ENCODE peak calls at places on chromosomes 3 and 15, in eight cellular contexts. D is GM23248; Q is uterus; Z is thoracic aorta; B is PC-9; C is CD4-positive, CD25-positive, alpha-beta regulatory T cell; T is ascending aorta; Y is esophagus squamous epithelium. S is an unnamed sample.

GRCh38 chr3:65439641-65440040 is 599.1 kb downstream of the MAGI1 start:
- DNase-seq in D (peak; percentile 70), Q (peak; percentile 19), Z (peak; percentile 7), B (peak; percentile 37), C (no peak), T (no peak), Y (no peak), S (no peak)

GRCh38 chr15:69304176-69304533 is 5.4 kb downstream of the PAQR5 start:
- DNase-seq in D (peak; percentile 96), Q (no peak), Z (no peak), B (peak; percentile 62), C (no peak), T (no peak), Y (no peak), S (no peak)

GRCh38 chr3:161545823-161546222 is 49.2 kb downstream of the OTOL1 start:
- DNase-seq in D (no peak), Q (no peak), Z (no peak), B (no peak), C (no peak), T (no peak), Y (no peak), S (no peak)

GRCh38 chr3:32508731-32509130 is 6.1 kb upstream of the CMTM6 start:
- DNase-seq in D (peak; percentile 53), Q (no peak), Z (no peak), B (no peak), C (no peak), T (no peak), Y (no peak), S (no peak)

GRCh38 chr3:152356870-152357276 is 88.1 kb downstream of the MBNL1 start:
- DNase-seq in D (no peak), Q (no peak), Z (no peak), B (no peak), C (no peak), T (no peak), Y (no peak), S (no peak)

GRCh38 chr3:62558549-62559112 is 185.3 kb upstream of the FEZF2 start:
- DNase-seq in D (no peak), Q (no peak), Z (no peak), B (no peak), C (no peak), T (no peak), Y (no peak), S (no peak)

GRCh38 chr15:34358948-34359347 is 8.0 kb downstream of the LPCAT4 start:
- DNase-seq in D (no peak), Q (no peak), Z (no peak), B (no peak), C (no peak), T (no peak), Y (no peak), S (no peak)

GRCh38 chr15:89814112-89814742 is 425 bp downstream of the ANPEP start:
- DNase-seq in D (peak; percentile 62), Q (no peak), Z (no peak), B (no peak), C (no peak), T (no peak), Y (no peak), S (no peak)

GRCh38 chr3:140599009-140599408 is 78.9 kb upstream of the TRIM42 start:
- DNase-seq in D (no peak), Q (no peak), Z (no peak), B (no peak), C (no peak), T (no peak), Y (no peak), S (no peak)

GRCh38 chr15:54660356-54660755 is 536.4 kb downstream of the RSL24D1 start:
- DNase-seq in D (no peak), Q (no peak), Z (no peak), B (no peak), C (no peak), T (no peak), Y (no peak), S (no peak)

GRCh38 chr3:152219225-152219624 is 49.5 kb upstream of the MBNL1 start:
- DNase-seq in D (peak; percentile 44), Q (no peak), Z (no peak), B (no peak), C (no peak), T (no peak), Y (no peak), S (no peak)

GRCh38 chr3:88019024-88019423 is 39.8 kb downstream of the CGGBP1 start:
- DNase-seq in D (no peak), Q (no peak), Z (no peak), B (no peak), C (no peak), T (no peak), Y (no peak), S (no peak)

GRCh38 chr15:75468908-75469307 is 17.4 kb upstream of the SIN3A start:
- DNase-seq in D (no peak), Q (no peak), Z (no peak), B (no peak), C (no peak), T (no peak), Y (no peak), S (no peak)

GRCh38 chr15:42215854-42216829 is 8.0 kb upstream of the VPS39 start:
- DNase-seq in D (peak; percentile 6), Q (no peak), Z (no peak), B (no peak), C (no peak), T (no peak), Y (no peak), S (no peak)

GRCh38 chr3:196406806-196407470 is 25.3 kb downstream of the UBXN7 start:
- DNase-seq in D (peak; percentile 70), Q (no peak), Z (no peak), B (no peak), C (no peak), T (no peak), Y (no peak), S (no peak)

GRCh38 chr3:31980530-31981205 is 394 bp downstream of the OSBPL10 start:
- DNase-seq in D (peak; percentile 62), Q (peak; percentile 53), Z (peak; percentile 8), B (peak; percentile 51), C (peak; percentile 2), T (peak; percentile 75), Y (peak; percentile 29), S (peak; percentile 16)

GRCh38 chr3:100912976-100913375 is 80.2 kb downstream of the ABI3BP start:
- DNase-seq in D (peak; percentile 31), Q (no peak), Z (no peak), B (no peak), C (no peak), T (no peak), Y (no peak), S (no peak)

DNA sequence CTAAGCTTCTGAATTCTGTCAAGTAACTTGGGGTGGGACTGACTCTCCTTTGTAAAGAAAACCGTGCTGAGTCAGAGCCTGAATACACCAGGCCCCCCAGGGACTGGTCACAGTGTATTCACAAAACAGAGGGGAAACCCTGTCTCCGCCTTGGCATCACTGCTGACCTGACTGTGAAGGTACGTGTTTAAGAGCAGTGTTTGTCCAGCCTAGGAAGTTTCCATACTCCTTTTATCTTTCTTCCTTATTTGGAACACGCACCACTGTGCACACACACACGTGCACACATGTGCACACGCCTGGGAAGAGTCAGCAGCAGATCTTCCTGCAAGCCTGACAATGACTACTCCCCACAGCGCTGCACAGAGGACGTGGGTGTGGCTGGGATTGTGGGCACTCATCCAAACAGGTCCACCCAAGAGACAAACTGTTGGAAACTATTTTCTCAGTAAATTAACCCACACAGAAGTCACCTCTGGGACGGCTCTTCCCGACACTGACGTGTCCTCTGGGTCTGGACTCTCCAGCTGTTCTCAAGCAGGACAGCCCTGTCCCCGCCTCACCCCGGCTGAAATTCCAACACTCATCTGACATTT is 87.7 kb downstream of the ATP10A start:
- DNase-seq in D (peak; percentile 96), Q (no peak), Z (no peak), B (no peak), C (no peak), T (no peak), Y (no peak), S (no peak)
- H3K9me3 ChIP-seq in D (no peaks in the 10 kb centered on the region), Q (no peaks in the 10 kb centered on the region), Z (no peaks in the 10 kb centered on the region), B (no peaks in the 10 kb centered on the region), C (no peaks in the 10 kb centered on the region), T (no peaks in the 10 kb centered on the region), Y (no peaks in the 10 kb centered on the region), S (no peaks in the 10 kb centered on the region)

DNA sequence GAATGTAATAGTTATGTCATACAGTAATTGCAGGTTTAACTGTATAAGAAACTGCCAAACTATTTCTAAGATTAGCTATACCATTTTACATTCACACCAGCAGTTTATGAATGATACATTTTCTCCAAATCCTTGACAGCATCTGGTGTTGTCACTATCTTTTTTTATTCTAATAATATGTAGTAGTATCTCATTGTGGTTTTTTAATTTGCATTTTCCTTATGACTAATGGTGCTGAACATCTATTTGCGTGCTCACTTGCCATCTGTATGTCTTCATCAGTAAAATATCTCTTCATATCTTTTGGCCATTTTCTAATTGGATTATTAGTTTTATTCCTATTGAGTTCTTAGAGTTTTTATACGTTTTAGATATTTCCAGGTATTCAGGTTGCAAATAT is 994.0 kb upstream of the SEMA6D start:
- DNase-seq in D (no peak), Q (no peak), Z (no peak), B (no peak), C (no peak), T (no peak), Y (no peak), S (no peak)
- H3K9me3 ChIP-seq in D (peaks cover 6% of the 10 kb centered on the region), Q (peaks cover 6% of the 10 kb centered on the region), Z (peaks cover 8% of the 10 kb centered on the region), B (no peaks in the 10 kb centered on the region), C (peaks cover under 1% of the 10 kb centered on the region), T (peaks cover 14% of the 10 kb centered on the region), Y (peaks cover 3% of the 10 kb centered on the region), S (peaks cover 3% of the 10 kb centered on the region)

DNA sequence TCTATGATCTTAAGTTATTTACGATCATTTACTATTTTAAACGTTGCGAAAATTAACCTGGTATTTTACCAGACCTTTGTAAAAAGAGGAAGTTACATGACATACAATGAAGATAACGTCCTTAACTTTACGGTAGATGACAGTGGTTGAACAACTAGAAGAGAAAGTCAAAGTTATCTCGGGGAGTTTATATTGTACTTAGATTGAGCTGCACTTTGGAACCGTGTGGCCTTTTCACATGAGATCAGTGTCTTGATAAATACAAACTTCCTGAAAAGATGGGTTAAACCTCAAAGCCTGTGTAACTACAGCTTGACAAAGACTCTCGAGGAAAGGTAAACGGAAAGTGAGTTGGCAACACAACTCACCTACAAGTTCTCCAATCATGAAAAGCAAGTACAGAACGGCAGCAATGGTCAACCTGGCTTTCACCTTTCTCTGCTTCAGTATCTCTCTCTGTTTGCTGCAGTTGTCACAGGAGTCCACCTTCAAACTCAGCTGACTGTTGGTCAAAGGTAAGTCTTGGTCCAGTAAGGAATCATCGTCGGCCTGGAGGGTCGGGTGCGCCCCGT is 873 bp downstream of the SLC30A4 start:
- DNase-seq in D (peak; percentile 24), Q (no peak), Z (no peak), B (peak; percentile 62), C (no peak), T (no peak), Y (no peak), S (no peak)
- H3K9me3 ChIP-seq in D (no peaks in the 10 kb centered on the region), Q (no peaks in the 10 kb centered on the region), Z (no peaks in the 10 kb centered on the region), B (no peaks in the 10 kb centered on the region), C (no peaks in the 10 kb centered on the region), T (no peaks in the 10 kb centered on the region), Y (no peaks in the 10 kb centered on the region), S (no peaks in the 10 kb centered on the region)

GRCh38 chr15:97174886-97175540 is 785.5 kb upstream of the ARRDC4 start:
- DNase-seq in D (no peak), Q (no peak), Z (no peak), B (no peak), C (no peak), T (no peak), Y (no peak), S (no peak)
- H3K9me3 ChIP-seq in D (no peaks in the 10 kb centered on the region), Q (no peaks in the 10 kb centered on the region), Z (no peaks in the 10 kb centered on the region), B (no peaks in the 10 kb centered on the region), C (peaks cover 3% of the 10 kb centered on the region), T (no peaks in the 10 kb centered on the region), Y (no peaks in the 10 kb centered on the region), S (no peaks in the 10 kb centered on the region)

S was measured in T-helper 17 cell.